ENCODE peak calls at places on chromosome 11, in seven cellular contexts. Q, U, G, V, J, X and B are unnamed samples.

GRCh38 chr11:89327885-89328284 is 150.2 kb downstream of the TYR start:
- DNase-seq in U (no peak), V (no peak), X (no peak), Q (no peak), G (no peak), J (no peak), B (no peak)

GRCh38 chr11:130448039-130448415 is 418 bp upstream of the ADAMTS15 start:
- DNase-seq in G (no peak), V (no peak), Q (no peak), U (no peak), X (no peak), J (no peak), B (no peak)

GRCh38 chr11:21321530-21321929 is 652.1 kb downstream of the NELL1 start:
- DNase-seq in X (no peak), J (no peak), V (no peak), U (no peak), G (no peak), Q (no peak), B (no peak)

GRCh38 chr11:120137611-120138521 is at the start of gene TRIM29:
- DNase-seq in V (no peak), X (no peak), G (peak), Q (peak), J (no peak), U (peak), B (peak)

GRCh38 chr11:92843455-92843854 is 126.0 kb upstream of the MTNR1B start:
- DNase-seq in Q (no peak), V (no peak), J (no peak), U (no peak), X (no peak), G (no peak), B (no peak)

GRCh38 chr11:83191491-83191890 is 2.0 kb upstream of the ANKRD42 start:
- DNase-seq in X (no peak), V (no peak), J (no peak), U (no peak), G (no peak), Q (no peak), B (no peak)

GRCh38 chr11:44625759-44626523 is 60.5 kb downstream of the CD82 start:
- DNase-seq in Q (no peak), G (no peak), X (no peak), V (no peak), J (peak), U (peak), B (peak)

GRCh38 chr11:118401880-118402590 is 629 bp downstream of the ATP5MG start:
- DNase-seq in X (peak), Q (no peak), V (no peak), U (no peak), J (no peak), G (no peak), B (no peak)

GRCh38 chr11:5831196-5831829 is 10.4 kb downstream of the OR52E6 start:
- DNase-seq in Q (no peak), V (no peak), X (no peak), J (no peak), G (no peak), U (no peak), B (no peak)

GRCh38 chr11:1553808-1554594 is 18.1 kb downstream of the DUSP8 start:
- DNase-seq in Q (no peak), X (no peak), V (peak), U (peak), J (no peak), G (no peak), B (no peak)

GRCh38 chr11:127042445-127042844 is 41.9 kb upstream of the KIRREL3 start:
- DNase-seq in U (no peak), J (no peak), X (peak), G (no peak), Q (no peak), V (no peak), B (no peak)

GRCh38 chr11:22491826-22492225 is 133.8 kb downstream of the FANCF start:
- DNase-seq in J (no peak), G (no peak), Q (no peak), V (no peak), X (peak), U (no peak), B (no peak)

GRCh38 chr11:65571940-65572339 is 398 bp upstream of the FAM89B start:
- DNase-seq in J (no peak), X (no peak), V (no peak), G (no peak), U (no peak), Q (no peak), B (no peak)

GRCh38 chr11:11022126-11022730 is 164.4 kb upstream of the ZBED5 start:
- DNase-seq in U (no peak), V (no peak), X (no peak), J (peak), Q (peak), G (no peak), B (peak)

GRCh38 chr11:119623682-119624081 is 105.3 kb downstream of the NECTIN1 start:
- DNase-seq in U (no peak), G (no peak), Q (no peak), X (no peak), J (no peak), V (no peak), B (no peak)

GRCh38 chr11:47259178-47259977 is 1.6 kb downstream of the NR1H3 start:
- DNase-seq in Q (no peak), V (no peak), U (no peak), J (peak), G (peak), X (no peak), B (peak)

GRCh38 chr11:94325681-94326080 is 21.3 kb downstream of the IZUMO1R start:
- DNase-seq in G (peak), J (peak), V (no peak), Q (no peak), U (peak), X (no peak), B (peak)

GRCh38 chr11:45654741-45655283 is 10.6 kb downstream of the CHST1 start:
- DNase-seq in J (no peak), V (no peak), Q (no peak), U (no peak), X (no peak), G (no peak), B (no peak)

GRCh38 chr11:75536786-75537629 is 11.3 kb upstream of the GDPD5 start:
- DNase-seq in X (no peak), Q (no peak), J (peak), V (no peak), U (no peak), G (no peak), B (peak)
- TF ChIP-seq CTCF in X (no peak), Q (no peak), J (no peak), V (no peak), U (no peak), G (no peak), B (no peak)

GRCh38 chr11:32489464-32489863 is 54.1 kb upstream of the WT1 start:
- DNase-seq in V (no peak), G (no peak), Q (no peak), J (no peak), X (no peak), U (no peak), B (no peak)

GRCh38 chr11:32485733-32486132 is 50.4 kb upstream of the WT1 start:
- DNase-seq in U (no peak), V (no peak), Q (no peak), G (no peak), X (no peak), J (no peak), B (no peak)

DNA sequence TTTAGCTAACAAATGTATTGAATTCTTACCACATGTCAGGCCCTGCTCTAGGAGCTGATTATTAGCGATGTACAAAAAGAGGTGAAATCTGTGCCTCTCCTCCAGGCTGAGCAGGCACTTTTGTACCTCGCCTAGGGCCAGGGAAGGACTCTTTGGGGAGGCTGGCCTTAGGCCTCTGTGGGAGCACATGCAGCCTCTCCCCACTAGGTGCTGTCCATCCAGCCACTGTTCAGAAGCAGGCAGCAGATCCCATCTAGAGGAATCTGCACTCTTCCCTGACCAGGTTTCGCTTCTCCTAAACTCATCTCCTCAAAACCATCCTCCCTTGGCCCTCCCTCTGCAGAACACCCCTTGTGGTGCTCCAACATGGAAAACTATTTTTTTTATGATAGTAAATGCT is 51.9 kb upstream of the WT1 start:
- DNase-seq in J (no peak), G (peak), V (no peak), X (no peak), Q (no peak), U (no peak), B (no peak)
- TF ChIP-seq CTCF in J (no peak), G (peak), V (no peak), X (peak), Q (no peak), U (no peak), B (no peak)

DNA sequence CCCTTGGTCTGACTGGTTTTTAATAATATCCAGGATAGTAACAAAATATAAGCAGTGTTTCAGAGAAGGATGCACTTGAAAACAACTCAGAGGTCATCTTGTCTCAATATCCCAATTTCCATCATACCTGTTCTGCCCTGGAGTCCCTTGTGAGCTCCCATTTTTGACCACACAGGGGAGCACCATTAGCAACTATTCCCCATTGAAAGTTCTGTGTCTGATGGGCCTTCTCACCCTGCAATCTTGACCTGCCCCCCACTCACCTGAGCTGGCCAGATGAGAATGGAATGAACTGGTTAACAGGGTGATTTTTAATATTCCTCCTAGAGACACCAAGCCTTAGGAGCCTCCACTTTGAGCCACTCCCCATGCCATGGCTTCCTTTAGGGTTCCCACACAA is 3.8 kb upstream of the CAPN5 start:
- DNase-seq in J (no peak), X (no peak), G (no peak), V (no peak), U (no peak), Q (no peak), B (peak)
- TF ChIP-seq CTCF in J (no peak), X (peak), G (no peak), V (no peak), U (no peak), Q (no peak), B (no peak)

GRCh38 chr11:107438148-107438547 is 19.5 kb downstream of the CWF19L2 start:
- DNase-seq in U (no peak), J (no peak), G (no peak), X (no peak), Q (no peak), V (no peak), B (no peak)
- TF ChIP-seq CTCF in U (no peak), J (no peak), G (no peak), X (no peak), Q (no peak), V (no peak), B (no peak)

GRCh38 chr11:111177037-111177988 is 68.2 kb upstream of the POU2AF2 start:
- DNase-seq in U (no peak), Q (no peak), J (peak), V (no peak), G (no peak), X (no peak), B (peak)
- TF ChIP-seq CTCF in U (no peak), Q (no peak), J (no peak), V (no peak), G (no peak), X (no peak), B (no peak)

DNA sequence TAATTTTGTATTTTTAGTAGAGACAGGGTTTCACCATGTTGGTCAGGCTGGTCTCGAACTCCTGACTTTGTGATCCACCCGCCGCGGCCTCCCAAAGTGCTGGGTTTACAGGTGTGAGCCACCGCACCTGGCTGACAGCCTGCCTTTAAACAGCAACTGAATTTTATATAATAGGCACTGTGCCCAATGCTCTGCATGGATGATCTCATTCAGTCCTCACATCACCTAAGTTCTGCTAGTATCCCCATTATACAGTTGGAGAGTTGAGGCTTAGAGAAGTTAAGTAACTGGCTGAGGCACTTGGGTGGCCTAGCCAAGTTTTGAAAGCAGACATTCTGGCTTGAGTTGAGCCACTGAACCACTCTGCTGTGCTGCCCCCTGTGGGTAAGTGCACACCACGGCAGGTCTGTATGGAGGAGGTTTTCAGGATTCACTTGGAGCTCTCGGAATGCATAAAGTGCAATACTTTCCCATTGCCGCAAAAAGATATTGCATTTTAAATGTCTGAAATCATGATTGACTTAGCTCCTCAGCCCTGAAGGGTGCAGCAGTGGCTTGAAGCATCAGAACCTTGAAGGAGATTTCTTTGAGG is 112.4 kb downstream of the LDLRAD3 start:
- DNase-seq in U (no peak), J (peak), X (no peak), Q (no peak), V (no peak), G (peak), B (peak)
- TF ChIP-seq CTCF in U (peak), J (peak), X (peak), Q (no peak), V (peak), G (peak), B (peak)

GRCh38 chr11:122711831-122712378 is 56.4 kb downstream of the UBASH3B start:
- DNase-seq in V (no peak), G (no peak), X (no peak), J (no peak), Q (no peak), U (no peak), B (no peak)
- TF ChIP-seq CTCF in V (no peak), G (no peak), X (no peak), J (peak), Q (no peak), U (no peak), B (no peak)

GRCh38 chr11:14232652-14233051 is 126.3 kb downstream of the RRAS2 start:
- DNase-seq in X (no peak), V (no peak), G (no peak), J (no peak), Q (no peak), U (no peak), B (no peak)
- TF ChIP-seq CTCF in X (peak), V (peak), G (peak), J (no peak), Q (no peak), U (peak), B (no peak)